ENCODE peak calls at places on chromosomes 5 and 9, in seven cellular contexts. H is H9, U is hippocampal formation, E is midbrain, S is Right ventricle myocardium inferior, G is epithelial cell of esophagus, K is retina. Y is an unnamed sample.

GRCh38 chr5:56612759-56613158 is 202.6 kb upstream of the MAP3K1 start:
- DNase-seq in S (no peak), H (no peak), U (no peak), G (no peak), E (no peak), K (no peak), Y (no peak)

GRCh38 chr9:135973276-135974219 is 12.4 kb upstream of the UBAC1 start:
- DNase-seq in S (peak; percentile 74), U (no peak), E (no peak), G (no peak), K (no peak), H (no peak), Y (no peak)

GRCh38 chr9:136007906-136008692 is 46.9 kb upstream of the UBAC1 start:
- DNase-seq in H (no peak), K (no peak), S (peak; percentile 30), G (peak; percentile 52), U (no peak), E (no peak), Y (no peak)

GRCh38 chr5:160165137-160166068 is 46.2 kb upstream of the PWWP2A start:
- DNase-seq in S (peak; percentile 92), U (peak; percentile 89), K (peak; percentile 91), G (peak; percentile 93), E (peak; percentile 90), H (peak; percentile 93), Y (peak; percentile 98)

GRCh38 chr9:18331808-18332209 is 142.1 kb upstream of the ADAMTSL1 start:
- DNase-seq in U (no peak), H (no peak), G (no peak), S (no peak), K (no peak), E (no peak), Y (no peak)

GRCh38 chr5:132528866-132529634 is 14.3 kb downstream of the IL5 start:
- DNase-seq in U (no peak), K (no peak), E (peak; percentile 4), H (no peak), S (peak; percentile 35), G (no peak), Y (no peak)

GRCh38 chr9:3863114-3863528 is 337.3 kb upstream of the RFX3 start:
- DNase-seq in K (no peak), H (no peak), U (no peak), G (peak; percentile 78), E (peak; percentile 60), S (no peak), Y (peak; percentile 75)

GRCh38 chr9:96327694-96328352 is 25.8 kb upstream of the HSD17B3 start:
- DNase-seq in E (peak; percentile 65), K (peak; percentile 59), S (no peak), G (peak; percentile 60), U (peak; percentile 31), H (no peak), Y (peak; percentile 17)

GRCh38 chr5:35644543-35644942 is 26.9 kb downstream of the SPEF2 start:
- DNase-seq in U (no peak), E (no peak), G (peak; percentile 49), K (no peak), S (no peak), H (peak; percentile 34), Y (peak; percentile 42)

GRCh38 chr5:56525117-56525516 is 290.2 kb upstream of the MAP3K1 start:
- DNase-seq in S (no peak), E (no peak), K (no peak), H (no peak), G (peak; percentile 89), U (no peak), Y (peak; percentile 53)

GRCh38 chr5:36273809-36274526 is 27.7 kb downstream of the RANBP3L start:
- DNase-seq in G (no peak), S (no peak), K (no peak), H (no peak), U (no peak), E (no peak), Y (no peak)

GRCh38 chr9:133649194-133649593 is 13.0 kb downstream of the DBH start:
- DNase-seq in U (no peak), H (no peak), G (no peak), K (no peak), E (no peak), S (no peak), Y (no peak)

GRCh38 chr5:10583663-10584572 is 20.0 kb downstream of the ANKRD33B start:
- DNase-seq in S (no peak), U (no peak), H (no peak), E (no peak), K (no peak), G (no peak), Y (no peak)

GRCh38 chr5:178125253-178125916 is 5.4 kb upstream of the RMND5B start:
- DNase-seq in H (no peak), G (no peak), K (no peak), S (no peak), U (no peak), E (no peak), Y (no peak)

GRCh38 chr9:71506821-71507220 is 261.5 kb downstream of the CEMIP2 start:
- DNase-seq in E (no peak), U (no peak), K (no peak), S (no peak), G (peak; percentile 97), H (no peak), Y (peak; percentile 73)

GRCh38 chr9:2859776-2860379 is 16.0 kb upstream of the PUM3 start:
- DNase-seq in U (peak; percentile 35), E (peak; percentile 78), G (peak; percentile 76), S (no peak), H (peak; percentile 76), K (peak; percentile 50), Y (no peak)

GRCh38 chr5:168295574-168296201 is 4.2 kb downstream of the WWC1 start:
- DNase-seq in U (peak; percentile 34), E (peak; percentile 69), K (peak; percentile 62), H (peak; percentile 85), S (no peak), G (peak; percentile 71), Y (peak; percentile 44)

GRCh38 chr5:116632890-116633289 is 58.3 kb upstream of the SEMA6A start:
- DNase-seq in E (no peak), U (no peak), S (no peak), G (peak; percentile 40), H (no peak), K (no peak), Y (no peak)